ENCODE peak calls at places on chromosomes 7 and 10, in five cellular contexts. A is left kidney, Z is activated gamma-delta T cell treated with Interleukin-2 at 50 U/mL for 16 hours, M is neural crest cell, W is caudate nucleus. N is an unnamed sample.

GRCh38 chr7:151919595-151919994 is 36.7 kb upstream of the GALNTL5 start:
- DNase-seq in Z (no peak), M (no peak), A (no peak), W (no peak), N (no peak)

GRCh38 chr7:100880645-100881044 is 5.7 kb downstream of the SRRT start:
- DNase-seq in M (no peak), Z (no peak), A (no peak), W (no peak), N (no peak)

GRCh38 chr10:22719406-22720042 is 5.1 kb upstream of the PIP4K2A start:
- DNase-seq in A (no peak), Z (no peak), W (no peak), M (no peak), N (no peak)

GRCh38 chr10:113222207-113222606 is 272.2 kb downstream of the TCF7L2 start:
- DNase-seq in M (no peak), W (no peak), A (no peak), Z (no peak), N (peak)

GRCh38 chr7:131108212-131108980 is 219.3 kb upstream of the MKLN1 start:
- DNase-seq in A (peak), W (no peak), Z (peak), M (no peak), N (peak)

GRCh38 chr7:31986878-31987518 is 83.2 kb downstream of the PDE1C start:
- DNase-seq in Z (no peak), W (no peak), M (no peak), A (no peak), N (no peak)

GRCh38 chr7:150721970-150722373 is 5.6 kb downstream of the GIMAP1 start:
- DNase-seq in A (no peak), W (no peak), M (no peak), Z (no peak), N (no peak)

GRCh38 chr10:111440501-111440900 is 363.7 kb downstream of the ADRA2A start:
- DNase-seq in W (no peak), A (no peak), Z (no peak), M (no peak), N (no peak)

GRCh38 chr10:74011762-74012161 is 13.8 kb downstream of the VCL start:
- DNase-seq in W (no peak), A (peak), M (no peak), Z (no peak), N (peak)

GRCh38 chr7:16494955-16495719 is 29.6 kb upstream of the SOSTDC1 start:
- DNase-seq in W (no peak), M (no peak), Z (no peak), A (no peak), N (no peak)

GRCh38 chr10:123287594-123288247 is 133.5 kb downstream of the BUB3 start:
- DNase-seq in A (peak), M (no peak), W (peak), Z (no peak), N (no peak)

GRCh38 chr7:40786909-40787308 is 652.1 kb downstream of the SUGCT start:
- DNase-seq in W (no peak), Z (no peak), M (no peak), A (no peak), N (no peak)

GRCh38 chr7:71829499-71829898 is 582.6 kb downstream of the CALN1 start:
- DNase-seq in A (no peak), M (no peak), W (no peak), Z (no peak), N (no peak)

GRCh38 chr7:155382802-155383171 is 75.1 kb upstream of the EN2 start:
- DNase-seq in A (no peak), Z (no peak), W (no peak), M (no peak), N (no peak)

GRCh38 chr7:39446546-39446945 is 119.7 kb upstream of the YAE1 start:
- DNase-seq in M (no peak), W (no peak), Z (no peak), A (peak), N (no peak)